ENCODE peak calls at places on chromosomes 11 and 22, in four cellular contexts. X is GM23248, C is PC-3, D is astrocyte. P is an unnamed sample.

GRCh38 chr22:26484360-26484706 is 656 bp downstream of the SRRD start:
- DNase-seq in X (peak), C (no peak), D (no peak), P (no peak)

GRCh38 chr11:121595717-121596156 is 143.0 kb upstream of the SORL1-AS1 start:
- DNase-seq in X (peak), C (peak), D (peak), P (no peak)

GRCh38 chr22:17694752-17695151 is 56.2 kb downstream of the BCL2L13 start:
- DNase-seq in X (no peak), C (no peak), D (no peak), P (no peak)

GRCh38 chr22:41603873-41604332 is 14.3 kb upstream of the PMM1 start:
- DNase-seq in X (no peak), C (no peak), D (no peak), P (no peak)

GRCh38 chr22:32312748-32313147 is 44.9 kb upstream of the RFPL3 start:
- DNase-seq in X (no peak), C (no peak), D (no peak), P (no peak)

GRCh38 chr11:27619039-27619438 is 81.2 kb downstream of the BDNF start:
- DNase-seq in X (peak), C (peak), D (no peak), P (no peak)

GRCh38 chr11:128354476-128354875 is 232.9 kb downstream of the ETS1 start:
- DNase-seq in X (peak), C (peak), D (no peak), P (no peak)

GRCh38 chr11:134126197-134126822 is 57.4 kb downstream of the JAM3 start:
- DNase-seq in X (peak), C (peak), D (peak), P (peak)

GRCh38 chr11:96318850-96319249 is 24.1 kb downstream of the MAML2 start:
- DNase-seq in X (no peak), C (no peak), D (no peak), P (no peak)

GRCh38 chr22:30333707-30334087 is 7.0 kb upstream of the TBC1D10A start:
- DNase-seq in X (no peak), C (no peak), D (no peak), P (no peak)

GRCh38 chr11:57515332-57516060 is at the start of gene SLC43A1:
- DNase-seq in X (peak), C (peak), D (peak), P (peak)

GRCh38 chr22:49208768-49209252 is 618.9 kb downstream of the BRD1 start:
- DNase-seq in X (no peak), C (no peak), D (no peak), P (peak)

GRCh38 chr11:117903505-117904382 is 25.5 kb downstream of the TMPRSS13 start:
- DNase-seq in X (no peak), C (no peak), D (no peak), P (peak)

GRCh38 chr22:20022231-20023069 is 1.5 kb downstream of the TANGO2 start:
- DNase-seq in X (no peak), C (no peak), D (no peak), P (no peak)
- H3K4me3 ChIP-seq in X (peak), C (peak), D (peak), P (peak)

DNA sequence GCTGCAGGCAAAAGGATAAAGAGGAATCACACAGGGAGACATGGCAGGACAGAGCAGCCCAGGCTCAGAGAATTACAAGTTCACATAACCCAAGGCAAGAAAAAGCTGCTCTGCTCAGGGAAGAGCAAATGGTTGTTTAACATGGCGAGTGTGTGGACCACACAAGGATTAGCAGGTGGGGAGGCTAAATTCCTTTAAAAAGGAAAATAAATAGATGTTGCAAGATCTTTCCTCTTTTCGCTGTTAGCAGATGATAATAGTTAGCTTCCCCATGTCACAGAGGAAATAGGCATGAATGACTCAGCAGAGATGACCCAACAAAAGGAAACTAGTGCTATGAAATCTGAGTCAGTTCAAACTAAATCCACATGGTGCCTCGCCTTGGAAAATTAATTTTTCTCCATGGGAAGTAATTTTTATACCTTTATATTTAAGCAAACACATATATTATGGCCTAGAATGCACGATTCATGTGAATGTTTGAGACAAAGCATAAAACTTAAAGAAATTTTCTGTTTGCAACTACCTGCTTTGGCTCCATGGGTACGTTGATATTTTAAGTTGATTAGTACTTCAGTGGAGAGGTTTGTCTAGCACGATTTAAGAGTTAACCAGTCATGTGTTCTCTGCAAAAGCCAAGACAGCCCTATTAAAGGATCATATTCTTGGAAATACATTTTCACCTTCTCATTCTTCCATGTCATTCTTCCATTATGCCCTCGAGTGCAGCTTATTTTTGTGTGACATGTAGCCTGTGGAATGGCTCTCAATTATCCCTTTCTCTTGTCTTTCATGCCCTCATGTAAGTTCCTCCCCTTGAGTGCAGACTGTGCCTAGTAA is 38.5 kb upstream of the FJX1 start:
- DNase-seq in X (peak), C (peak), D (peak), P (peak)
- H3K9ac ChIP-seq in X (peak), C (peak), D (peak), P (no peak)

DNA sequence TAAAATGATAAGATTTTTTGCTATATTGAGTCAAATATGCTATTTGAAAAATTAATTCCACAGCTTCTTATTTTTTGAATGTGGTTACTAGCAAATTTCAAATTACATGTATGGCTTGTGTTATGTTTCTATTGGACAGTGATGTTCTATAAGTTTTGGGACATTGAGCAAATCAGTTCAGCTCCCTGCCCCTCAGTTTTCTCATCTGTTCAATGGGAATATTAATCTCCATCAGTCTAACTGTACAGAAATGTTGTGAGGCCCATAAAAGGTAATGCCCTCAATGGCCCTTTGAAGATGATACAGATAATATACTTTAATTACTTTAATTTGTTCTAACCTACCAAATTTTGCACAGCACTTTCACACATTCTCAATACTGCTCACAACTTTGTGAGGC is 15.2 kb downstream of the WT1 start:
- DNase-seq in X (no peak), C (no peak), D (no peak), P (no peak)
- H3K27ac ChIP-seq in X (no peak), C (no peak), D (no peak), P (no peak)

GRCh38 chr22:37126383-37126782 is 16.9 kb upstream of the TMPRSS6 start:
- DNase-seq in X (no peak), C (no peak), D (no peak), P (peak)
- H3K4me3 ChIP-seq in X (no peak), C (no peak), D (no peak), P (no peak)

DNA sequence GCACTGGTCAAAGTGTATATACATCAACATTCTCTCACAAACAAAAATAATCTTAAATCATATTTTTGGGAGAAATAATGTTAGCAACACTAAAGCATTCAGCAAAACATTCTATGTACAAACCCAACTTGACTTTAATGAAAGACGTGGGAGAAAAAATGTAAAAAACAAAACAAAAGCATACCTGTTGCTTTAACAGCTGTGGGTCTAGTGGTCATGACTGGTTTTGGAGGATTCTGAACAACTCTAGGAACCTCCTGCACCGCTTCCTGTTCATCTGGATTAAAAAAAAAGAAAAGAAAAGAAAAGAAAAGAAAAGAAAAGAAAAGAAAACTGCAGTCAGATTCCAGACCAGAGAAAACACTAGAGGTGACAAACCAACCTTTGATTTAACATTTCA is 2.1 kb downstream of the FNBP4 start:
- DNase-seq in X (peak), C (no peak), D (peak), P (no peak)
- H3K9ac ChIP-seq in X (peak), C (no peak), D (peak), P (peak)

GRCh38 chr22:45211848-45212247 is 28.8 kb downstream of the KIAA0930 start:
- DNase-seq in X (peak), C (no peak), D (no peak), P (no peak)
- H3K27ac ChIP-seq in X (peak), C (no peak), D (peak), P (no peak)

GRCh38 chr11:64224891-64225607 is 937 bp downstream of the TRPT1 start:
- DNase-seq in X (peak), C (no peak), D (no peak), P (peak)
- H3K4me3 ChIP-seq in X (peak), C (peak), D (peak), P (peak)

GRCh38 chr11:17635551-17635938 is 83.8 kb upstream of the MYOD1 start:
- DNase-seq in X (no peak), C (no peak), D (no peak), P (peak)
- H3K9ac ChIP-seq in X (no peak), C (no peak), D (no peak), P (no peak)